ENCODE peak calls at places on chromosomes 1 and 21, in four cellular contexts. S is NCI-H345; O is fibroblast of mammary gland; N is effector CD4-positive, alpha-beta T cell. U is an unnamed sample.

GRCh38 chr1:14869197-14869596 is 270.7 kb downstream of the KAZN start:
- DNase-seq in S (no peak), O (no peak), N (no peak), U (peak)

GRCh38 chr1:221381858-221382623 is 359.8 kb downstream of the DUSP10 start:
- DNase-seq in S (no peak), O (peak), N (no peak), U (no peak)

GRCh38 chr1:164184273-164184672 is 374.7 kb upstream of the PBX1 start:
- DNase-seq in S (no peak), O (no peak), N (no peak), U (no peak)

GRCh38 chr21:26177187-26177586 is 6.6 kb upstream of the APP start:
- DNase-seq in S (no peak), O (no peak), N (no peak), U (no peak)

GRCh38 chr1:14571810-14572767 is 26.4 kb upstream of the KAZN start:
- DNase-seq in S (no peak), O (peak), N (no peak), U (no peak)

GRCh38 chr1:43414634-43415223 is 25.0 kb downstream of the SZT2 start:
- DNase-seq in S (peak), O (peak), N (peak), U (peak)

GRCh38 chr1:65339866-65340483 is 30.6 kb downstream of the DNAJC6 start:
- DNase-seq in S (no peak), O (peak), N (no peak), U (peak)

GRCh38 chr1:157213836-157214235 is 75.6 kb upstream of the ETV3 start:
- DNase-seq in S (no peak), O (no peak), N (no peak), U (no peak)